ENCODE peak calls at places on chromosomes 7 and 10, in four cellular contexts. V is stomach, L is PC-9, S is right atrium auricular region. I is an unnamed sample.

GRCh38 chr10:50807851-50808776 is 68.4 kb downstream of the ASAH2B start:
- DNase-seq in V (no peak), S (no peak), L (no peak), I (no peak)

GRCh38 chr7:2680792-2681490 is 7.1 kb upstream of the AMZ1 start:
- DNase-seq in L (peak; percentile 47), V (peak; percentile 89), S (peak; percentile 83), I (peak; percentile 53)

GRCh38 chr10:34687434-34688205 is 127.5 kb downstream of the PARD3 start:
- DNase-seq in S (no peak), V (no peak), L (no peak), I (no peak)

GRCh38 chr7:94395141-94396041 is 696 bp downstream of the COL1A2 start:
- DNase-seq in V (peak; percentile 28), S (no peak), L (no peak), I (peak; percentile 43)

GRCh38 chr10:87092861-87093460 is 1.7 kb downstream of the GLUD1 start:
- DNase-seq in S (no peak), L (peak; percentile 79), V (no peak), I (no peak)

GRCh38 chr7:103915958-103916357 is 73.5 kb downstream of the RELN start:
- DNase-seq in L (no peak), S (no peak), V (no peak), I (no peak)

GRCh38 chr7:43531700-43532099 is 51.2 kb upstream of the STK17A start:
- DNase-seq in V (no peak), S (no peak), L (no peak), I (no peak)

GRCh38 chr7:148242271-148242801 is 348.2 kb upstream of the C7orf33 start:
- DNase-seq in L (peak; percentile 50), V (peak; percentile 33), S (no peak), I (peak; percentile 4)

GRCh38 chr10:22657566-22658190 is 56.7 kb downstream of the PIP4K2A start:
- DNase-seq in S (no peak), V (no peak), L (no peak), I (no peak)

GRCh38 chr10:104076743-104077160 is 8.9 kb downstream of the COL17A1 start:
- DNase-seq in L (no peak), V (peak; percentile 35), S (peak; percentile 72), I (no peak)

GRCh38 chr7:100897111-100897608 is 1.5 kb upstream of the ACHE start:
- DNase-seq in L (no peak), V (peak; percentile 63), S (no peak), I (peak; percentile 29)

GRCh38 chr10:7407368-7408002 is 3.3 kb downstream of the SFMBT2 start:
- DNase-seq in L (no peak), S (no peak), V (no peak), I (no peak)

GRCh38 chr10:69890065-69890831 is 88.5 kb downstream of the COL13A1 start:
- DNase-seq in L (no peak), V (peak; percentile 63), S (no peak), I (no peak)
- H3K27ac ChIP-seq in L (no peak overlapping the region), V (no peak overlapping the region), S (no peak overlapping the region), I (no peak overlapping the region)

GRCh38 chr7:818031-818699 is 14.1 kb upstream of the SUN1 start:
- DNase-seq in V (no peak), L (peak; percentile 65), S (no peak), I (no peak)
- H3K27ac ChIP-seq in V (no peak overlapping the region), L (peak overlapping the region; percentile 49), S (no peak overlapping the region), I (no peak overlapping the region)

GRCh38 chr10:96955733-96956132 is 123.6 kb downstream of the LCOR start:
- DNase-seq in S (no peak), V (no peak), L (no peak), I (no peak)

GRCh38 chr10:96947036-96947435 is 114.9 kb downstream of the LCOR start:
- DNase-seq in V (no peak), S (no peak), L (no peak), I (no peak)

GRCh38 chr10:96949039-96949683 is 117.1 kb downstream of the LCOR start:
- DNase-seq in S (no peak), V (no peak), L (no peak), I (no peak)

GRCh38 chr10:96951954-96952353 is 119.9 kb downstream of the LCOR start:
- DNase-seq in S (no peak), L (no peak), V (no peak), I (no peak)
- H3K27ac ChIP-seq in S (no peak overlapping the region), L (no peak overlapping the region), V (no peak overlapping the region), I (no peak overlapping the region)

GRCh38 chr7:130668258-130669050 is at the start of gene COPG2:
- DNase-seq in L (peak; percentile 74), S (peak; percentile 71), V (peak; percentile 89), I (peak; percentile 74)

GRCh38 chr7:130667593-130668257 is 823 bp downstream of the COPG2 start:
- DNase-seq in S (no peak), V (no peak), L (no peak), I (no peak)

GRCh38 chr7:130673066-130673465 is 4.5 kb upstream of the COPG2 start:
- DNase-seq in L (no peak), S (no peak), V (no peak), I (no peak)

GRCh38 chr7:130672146-130672545 is 3.6 kb upstream of the COPG2 start:
- DNase-seq in S (no peak), L (no peak), V (no peak), I (no peak)

DNA sequence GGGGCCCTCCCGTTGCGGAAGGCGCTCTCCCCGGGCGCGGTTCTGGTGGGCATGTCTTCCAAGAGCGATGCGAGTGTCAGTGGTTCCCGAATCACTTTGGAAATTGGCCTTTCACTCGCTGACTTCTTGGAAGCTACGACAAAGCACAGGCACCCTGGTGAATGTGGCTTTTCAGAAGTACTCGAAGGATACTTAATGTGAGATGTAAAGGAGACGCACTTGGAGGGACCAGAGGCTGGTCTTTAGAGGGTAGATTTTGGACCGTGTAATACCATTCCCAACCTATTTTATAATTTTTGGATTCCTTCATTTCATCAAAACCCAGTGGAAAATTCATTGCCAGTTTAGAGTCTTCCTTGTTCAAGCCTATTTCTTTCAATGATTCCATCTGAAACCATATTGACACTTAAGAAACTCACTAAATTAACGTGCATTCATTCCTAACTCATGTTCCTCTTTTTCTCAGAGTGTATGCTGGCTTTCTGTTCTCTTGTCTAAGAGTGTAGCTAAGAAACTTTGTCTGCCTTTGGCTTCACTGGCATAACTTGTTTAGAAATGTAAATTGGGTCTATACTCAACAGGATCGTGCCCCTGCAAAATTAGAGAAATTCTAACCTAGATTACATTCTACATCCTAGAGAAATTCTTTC is 628 bp upstream of the COPG2 start:
- DNase-seq in S (no peak), L (no peak), V (peak; percentile 26), I (peak; percentile 28)
- H3K27ac ChIP-seq in S (peak overlapping the region; percentile 89), L (no peak overlapping the region), V (peak overlapping the region; percentile 82), I (peak overlapping the region; percentile 70)

I was measured in HL-60.